ENCODE peak calls at places on chromosome 2, in four cellular contexts. One of them, this sample, is unnamed.
A peak's percentile ranks its signal among the peaks of the same experiment; 100 is the strongest.

GRCh38 chr2:219207254-219207883 is 787 bp downstream of the ZFAND2B start:
- DNase-seq in amniotic stem cell: no peak
- DNase-seq in GM13977: no peak
- DNase-seq in GM12878: no peak
- DNase-seq in this sample: no peak

GRCh38 chr2:168567840-168568239 is 111.8 kb downstream of the CERS6 start:
- DNase-seq in amniotic stem cell: no peak
- DNase-seq in GM13977: no peak
- DNase-seq in GM12878: no peak
- DNase-seq in this sample: no peak

GRCh38 chr2:147558620-147559019 is 286.2 kb upstream of the ACVR2A start:
- DNase-seq in amniotic stem cell: no peak
- DNase-seq in GM13977: no peak
- DNase-seq in GM12878: no peak
- DNase-seq in this sample: no peak

GRCh38 chr2:229296561-229296960 is 25.5 kb upstream of the PID1 start:
- DNase-seq in amniotic stem cell: no peak
- DNase-seq in GM13977: no peak
- DNase-seq in GM12878: no peak
- DNase-seq in this sample: no peak

GRCh38 chr2:219003267-219003634 is 10.0 kb upstream of the CRYBA2 start:
- DNase-seq in amniotic stem cell: no peak
- DNase-seq in GM13977: no peak
- DNase-seq in GM12878: no peak
- DNase-seq in this sample: no peak

GRCh38 chr2:33022989-33023731 is 76.4 kb downstream of the LTBP1 start:
- DNase-seq in amniotic stem cell: peak; percentile 62
- DNase-seq in GM13977: no peak
- DNase-seq in GM12878: no peak
- DNase-seq in this sample: no peak

GRCh38 chr2:181318504-181319280 is 138.5 kb upstream of the ITGA4 start:
- DNase-seq in amniotic stem cell: no peak
- DNase-seq in GM13977: no peak
- DNase-seq in GM12878: no peak
- DNase-seq in this sample: no peak

GRCh38 chr2:128452536-128453530 is 134.2 kb upstream of the HS6ST1 start:
- DNase-seq in amniotic stem cell: no peak
- DNase-seq in GM13977: no peak
- DNase-seq in GM12878: no peak
- DNase-seq in this sample: no peak

GRCh38 chr2:238106698-238107524 is 6.8 kb downstream of the ESPNL start:
- DNase-seq in amniotic stem cell: no peak
- DNase-seq in GM13977: no peak
- DNase-seq in GM12878: no peak
- DNase-seq in this sample: peak; percentile 59

GRCh38 chr2:10614940-10615339 is 74.8 kb downstream of the NOL10 start:
- DNase-seq in amniotic stem cell: no peak
- DNase-seq in GM13977: no peak
- DNase-seq in GM12878: no peak
- DNase-seq in this sample: no peak

GRCh38 chr2:74290466-74291216 is 52.6 kb downstream of the SLC4A5 start:
- DNase-seq in amniotic stem cell: no peak
- DNase-seq in GM13977: peak; percentile 51
- DNase-seq in GM12878: peak; percentile 28
- DNase-seq in this sample: no peak

GRCh38 chr2:85355521-85355920 is 952 bp downstream of the ELMOD3 start:
- DNase-seq in amniotic stem cell: no peak
- DNase-seq in GM13977: no peak
- DNase-seq in GM12878: no peak
- DNase-seq in this sample: no peak

GRCh38 chr2:68753318-68753717 is 18.7 kb downstream of the ARHGAP25 start:
- DNase-seq in amniotic stem cell: no peak
- DNase-seq in GM13977: no peak
- DNase-seq in GM12878: no peak
- DNase-seq in this sample: no peak

GRCh38 chr2:136125226-136125625 is 7.3 kb upstream of the CXCR4 start:
- DNase-seq in amniotic stem cell: no peak
- DNase-seq in GM13977: no peak
- DNase-seq in GM12878: no peak
- DNase-seq in this sample: no peak

GRCh38 chr2:40384714-40385113 is 67.2 kb downstream of the SLC8A1 start:
- DNase-seq in amniotic stem cell: peak; percentile 25
- DNase-seq in GM13977: no peak
- DNase-seq in GM12878: no peak
- DNase-seq in this sample: peak; percentile 97

GRCh38 chr2:29239209-29239960 is 124.2 kb downstream of the CLIP4 start:
- DNase-seq in amniotic stem cell: no peak
- DNase-seq in GM13977: no peak
- DNase-seq in GM12878: no peak
- DNase-seq in this sample: no peak

GRCh38 chr2:100819365-100820345 is at the start of gene NPAS2:
- DNase-seq in amniotic stem cell: no peak
- DNase-seq in GM13977: peak; percentile 60
- DNase-seq in GM12878: no peak
- DNase-seq in this sample: no peak

GRCh38 chr2:237935740-237936452 is 30.9 kb upstream of the UBE2F start:
- DNase-seq in amniotic stem cell: no peak
- DNase-seq in GM13977: no peak
- DNase-seq in GM12878: no peak
- DNase-seq in this sample: no peak

GRCh38 chr2:55923091-55923977 is at the start of gene EFEMP1:
- DNase-seq in amniotic stem cell: no peak
- DNase-seq in GM13977: no peak
- DNase-seq in GM12878: no peak
- DNase-seq in this sample: no peak

GRCh38 chr2:19748073-19748375 is 153.8 kb downstream of the TTC32 start:
- DNase-seq in amniotic stem cell: no peak
- DNase-seq in GM13977: no peak
- DNase-seq in GM12878: no peak
- DNase-seq in this sample: no peak

GRCh38 chr2:218027426-218028188 is 24.8 kb upstream of the TNS1 start:
- DNase-seq in amniotic stem cell: no peak
- DNase-seq in GM13977: no peak
- DNase-seq in GM12878: no peak
- DNase-seq in this sample: no peak

GRCh38 chr2:199779589-199779988 is 71.4 kb downstream of the FTCDNL1 start:
- DNase-seq in amniotic stem cell: no peak
- DNase-seq in GM13977: no peak
- DNase-seq in GM12878: no peak
- DNase-seq in this sample: no peak

GRCh38 chr2:156704612-156705011 is 268.4 kb downstream of the GPD2 start:
- DNase-seq in amniotic stem cell: no peak
- DNase-seq in GM13977: no peak
- DNase-seq in GM12878: no peak
- DNase-seq in this sample: no peak

GRCh38 chr2:24359701-24360049 is 661 bp downstream of the ITSN2 start:
- DNase-seq in amniotic stem cell: no peak
- DNase-seq in GM13977: no peak
- DNase-seq in GM12878: no peak
- DNase-seq in this sample: no peak

GRCh38 chr2:125086313-125087184 is 1061.5 kb downstream of the CNTNAP5 start:
- DNase-seq in amniotic stem cell: no peak
- DNase-seq in GM13977: no peak
- DNase-seq in GM12878: no peak
- DNase-seq in this sample: no peak

GRCh38 chr2:84919885-84920580 is 14.6 kb downstream of the TMSB10 start:
- DNase-seq in amniotic stem cell: peak; percentile 89
- DNase-seq in GM13977: no peak
- DNase-seq in GM12878: no peak
- DNase-seq in this sample: peak; percentile 78

GRCh38 chr2:72361042-72361441 is 213.4 kb upstream of the CYP26B1 start:
- DNase-seq in amniotic stem cell: no peak
- DNase-seq in GM13977: no peak
- DNase-seq in GM12878: no peak
- DNase-seq in this sample: no peak

GRCh38 chr2:25127631-25128030 is 40.7 kb downstream of the POMC start:
- DNase-seq in amniotic stem cell: no peak
- DNase-seq in GM13977: no peak
- DNase-seq in GM12878: no peak
- DNase-seq in this sample: no peak

GRCh38 chr2:145007673-145008263 is 487.8 kb upstream of the ZEB2 start:
- DNase-seq in amniotic stem cell: no peak
- DNase-seq in GM13977: no peak
- DNase-seq in GM12878: no peak
- DNase-seq in this sample: no peak

GRCh38 chr2:169815849-169816248 is 8.9 kb downstream of the METTL5 start:
- DNase-seq in amniotic stem cell: peak; percentile 73
- DNase-seq in GM13977: no peak
- DNase-seq in GM12878: no peak
- DNase-seq in this sample: no peak

GRCh38 chr2:156309922-156310321 is 22.6 kb downstream of the NR4A2 start:
- DNase-seq in amniotic stem cell: no peak
- DNase-seq in GM13977: no peak
- DNase-seq in GM12878: no peak
- DNase-seq in this sample: no peak

GRCh38 chr2:108267117-108267516 is 21.6 kb upstream of the SULT1C2 start:
- DNase-seq in amniotic stem cell: no peak
- DNase-seq in GM13977: no peak
- DNase-seq in GM12878: no peak
- DNase-seq in this sample: peak; percentile 80

GRCh38 chr2:159129807-159130206 is 156.7 kb downstream of the WDSUB1 start:
- DNase-seq in amniotic stem cell: no peak
- DNase-seq in GM13977: no peak
- DNase-seq in GM12878: no peak
- DNase-seq in this sample: no peak

GRCh38 chr2:204280239-204280638 is 265.0 kb upstream of the PARD3B start:
- DNase-seq in amniotic stem cell: no peak
- DNase-seq in GM13977: no peak
- DNase-seq in GM12878: no peak
- DNase-seq in this sample: no peak

This sample was measured in MV-4-11.